ENCODE peak calls at places on chromosomes 11 and 22, in six cellular contexts. K is neuronal stem cell, O is neural progenitor cell, W is dorsolateral prefrontal cortex, H is HCEC 1CT, R is LoVo. Q is an unnamed sample.

GRCh38 chr22:50138988-50139387 is 31.5 kb upstream of the PANX2 start:
- DNase-seq in K (no peak), O (no peak), W (no peak), H (no peak), R (no peak), Q (no peak)

GRCh38 chr11:68843052-68843561 is 1.4 kb upstream of the CPT1A start:
- DNase-seq in K (no peak), O (peak), W (no peak), H (no peak), R (no peak), Q (no peak)

GRCh38 chr11:7974668-7975067 is 9.4 kb upstream of the NLRP10 start:
- DNase-seq in K (no peak), O (no peak), W (no peak), H (no peak), R (no peak), Q (no peak)

GRCh38 chr22:42077486-42078125 is 1.9 kb upstream of the SMDT1 start:
- DNase-seq in K (no peak), O (no peak), W (no peak), H (no peak), R (no peak), Q (no peak)

GRCh38 chr11:33770236-33770635 is 4.1 kb downstream of the FBXO3 start:
- DNase-seq in K (no peak), O (no peak), W (no peak), H (no peak), R (no peak), Q (no peak)

GRCh38 chr11:126695293-126695692 is 305.3 kb downstream of the KIRREL3 start:
- DNase-seq in K (no peak), O (no peak), W (no peak), H (no peak), R (no peak), Q (no peak)

GRCh38 chr11:84714316-84714780 is 912.8 kb downstream of the DLG2 start:
- DNase-seq in K (peak), O (peak), W (peak), H (no peak), R (peak), Q (peak)

GRCh38 chr22:42368379-42369249 is 63.6 kb downstream of the NFAM1 start:
- DNase-seq in K (no peak), O (peak), W (peak), H (no peak), R (peak), Q (no peak)

GRCh38 chr11:2813141-2813908 is 72.2 kb downstream of the CDKN1C start:
- DNase-seq in K (no peak), O (no peak), W (no peak), H (no peak), R (no peak), Q (no peak)